ENCODE peak calls at places on chromosomes 11 and 22, in four cellular contexts. L is adipocyte, E is colonic mucosa, D is K562. J is an unnamed sample.

GRCh38 chr11:113263458-113264095 is 50.8 kb upstream of the TTC12 start:
- DNase-seq in L (no peak), E (no peak), D (no peak), J (no peak)

GRCh38 chr11:58395581-58395980 is 11.1 kb downstream of the OR5B3 start:
- DNase-seq in L (peak), E (no peak), D (no peak), J (no peak)

GRCh38 chr22:23675502-23676415 is 15.1 kb upstream of the RGL4 start:
- DNase-seq in L (no peak), E (peak), D (no peak), J (no peak)

GRCh38 chr11:38446336-38446735 is 1848.3 kb upstream of the RAG2 start:
- DNase-seq in L (no peak), E (no peak), D (no peak), J (no peak)

GRCh38 chr11:15889972-15890371 is 466.4 kb downstream of the SOX6 start:
- DNase-seq in L (peak), E (no peak), D (no peak), J (no peak)

GRCh38 chr11:120657306-120658070 is 145.9 kb downstream of the GRIK4 start:
- DNase-seq in L (no peak), E (no peak), D (no peak), J (no peak)

GRCh38 chr11:126163074-126163700 is 48.3 kb downstream of the RPUSD4 start:
- DNase-seq in L (peak), E (no peak), D (no peak), J (peak)

GRCh38 chr11:124732230-124732629 is 7.5 kb upstream of the NRGN start:
- DNase-seq in L (no peak), E (no peak), D (no peak), J (no peak)

GRCh38 chr11:2294340-2295290 is 7.1 kb downstream of the C11orf21 start:
- DNase-seq in L (no peak), E (no peak), D (no peak), J (no peak)

GRCh38 chr11:69430566-69430965 is 50.9 kb upstream of the LINC01488 start:
- DNase-seq in L (peak), E (no peak), D (no peak), J (no peak)

GRCh38 chr11:91265946-91266345 is 958.7 kb upstream of the FAT3 start:
- DNase-seq in L (no peak), E (no peak), D (no peak), J (no peak)

GRCh38 chr11:19060629-19061028 is at the start of gene MRGPRX2:
- DNase-seq in L (no peak), E (no peak), D (no peak), J (no peak)

GRCh38 chr11:130728185-130729160 is 187.8 kb downstream of the SNX19 start:
- DNase-seq in L (no peak), E (no peak), D (no peak), J (no peak)

GRCh38 chr11:126049159-126049558 is 13.5 kb downstream of the CDON start:
- DNase-seq in L (no peak), E (no peak), D (no peak), J (no peak)

GRCh38 chr11:111299111-111300026 is 1.0 kb downstream of the POU2AF3 start:
- DNase-seq in L (peak), E (peak), D (no peak), J (no peak)

GRCh38 chr11:36016263-36016662 is 72.4 kb downstream of the LDLRAD3 start:
- DNase-seq in L (peak), E (no peak), D (no peak), J (no peak)

GRCh38 chr11:8709002-8709672 is 26.5 kb downstream of the RPL27A start:
- DNase-seq in L (peak), E (peak), D (no peak), J (no peak)

GRCh38 chr11:102733232-102733875 is 8.6 kb upstream of the MMP8 start:
- DNase-seq in L (peak), E (peak), D (peak), J (peak)

GRCh38 chr22:27128461-27129080 is 471.2 kb downstream of the MIAT start:
- DNase-seq in L (no peak), E (no peak), D (no peak), J (no peak)

GRCh38 chr11:66336234-66337102 is at the start of gene RIN1:
- DNase-seq in L (peak), E (peak), D (peak), J (peak)

GRCh38 chr11:68373810-68374501 is 61.6 kb downstream of the LRP5 start:
- DNase-seq in L (peak), E (peak), D (no peak), J (no peak)

GRCh38 chr11:68374531-68374930 is 62.1 kb downstream of the LRP5 start:
- DNase-seq in L (peak), E (no peak), D (no peak), J (no peak)

GRCh38 chr11:68379216-68379615 is 66.8 kb downstream of the LRP5 start:
- DNase-seq in L (no peak), E (no peak), D (no peak), J (no peak)

GRCh38 chr11:68375337-68375736 is 62.9 kb downstream of the LRP5 start:
- DNase-seq in L (no peak), E (no peak), D (no peak), J (no peak)

DNA sequence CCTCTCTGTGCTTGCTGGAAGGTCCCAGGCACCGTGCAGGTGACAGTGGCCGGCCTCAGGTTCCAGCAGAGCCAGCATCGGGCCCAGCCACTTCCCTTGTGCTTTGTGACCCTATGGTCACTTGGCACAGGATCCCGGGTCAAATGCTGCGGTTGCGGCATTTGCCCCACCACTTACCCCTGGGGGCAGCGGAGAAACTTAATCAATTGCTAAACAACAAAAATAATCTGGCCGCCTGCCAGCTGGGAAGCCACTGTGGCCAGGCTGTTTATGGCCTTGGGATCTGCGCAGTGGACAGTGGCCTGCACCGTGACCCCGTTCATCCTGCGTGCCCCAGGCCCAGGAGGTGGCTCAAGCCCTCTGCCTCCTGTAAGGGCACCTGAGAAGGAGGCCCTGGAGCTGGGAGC is 65.0 kb downstream of the LRP5 start:
- DNase-seq in L (no peak), E (no peak), D (no peak), J (no peak)
- H3K9ac ChIP-seq in L (peak), E (no peak), D (peak), J (no peak)

GRCh38 chr11:70846781-70847400 is 405.5 kb downstream of the SHANK2 start:
- DNase-seq in L (no peak), E (no peak), D (no peak), J (no peak)
- H3K9ac ChIP-seq in L (no peak), E (no peak), D (no peak), J (no peak)

GRCh38 chr11:86193297-86194095 is 51.1 kb upstream of the EED start:
- DNase-seq in L (peak), E (peak), D (peak), J (peak)
- H3K9ac ChIP-seq in L (peak), E (no peak), D (no peak), J (peak)

DNA sequence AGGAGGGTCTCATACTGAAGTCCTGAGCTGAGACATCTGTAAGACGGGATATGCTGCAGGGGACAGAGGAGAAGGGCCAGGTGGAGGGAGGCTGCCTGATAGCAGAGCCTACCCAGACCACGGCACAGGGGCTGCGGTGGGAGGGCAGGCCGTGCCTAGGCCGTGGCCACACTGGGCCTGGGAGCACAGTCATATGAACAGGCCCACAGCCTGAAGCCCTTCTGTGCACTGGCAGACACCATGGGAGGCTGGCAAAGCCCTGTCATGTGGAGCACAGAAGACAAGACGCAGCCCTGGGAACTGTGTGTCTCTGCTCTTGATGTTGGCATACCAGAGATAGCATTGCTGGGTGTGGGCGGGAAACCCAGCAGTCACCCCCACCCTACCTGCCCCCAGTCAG is 3.3 kb downstream of the SPATA19 start:
- DNase-seq in L (no peak), E (no peak), D (no peak), J (no peak)
- H3K9ac ChIP-seq in L (no peak), E (no peak), D (no peak), J (no peak)

GRCh38 chr22:37199103-37199838 is 11.2 kb upstream of the C1QTNF6 start:
- DNase-seq in L (peak), E (peak), D (peak), J (peak)

GRCh38 chr22:37201066-37201820 is 11.0 kb downstream of the SSTR3 start:
- DNase-seq in L (no peak), E (no peak), D (no peak), J (no peak)

GRCh38 chr22:37197451-37198289 is 9.6 kb upstream of the C1QTNF6 start:
- DNase-seq in L (peak), E (peak), D (no peak), J (no peak)

GRCh38 chr22:37198290-37199102 is 10.4 kb upstream of the C1QTNF6 start:
- DNase-seq in L (peak), E (peak), D (peak), J (peak)

GRCh38 chr22:37199839-37200161 is 11.8 kb upstream of the C1QTNF6 start:
- DNase-seq in L (no peak), E (peak), D (peak), J (peak)
- H3K9ac ChIP-seq in L (peak), E (peak), D (peak), J (peak)

DNA sequence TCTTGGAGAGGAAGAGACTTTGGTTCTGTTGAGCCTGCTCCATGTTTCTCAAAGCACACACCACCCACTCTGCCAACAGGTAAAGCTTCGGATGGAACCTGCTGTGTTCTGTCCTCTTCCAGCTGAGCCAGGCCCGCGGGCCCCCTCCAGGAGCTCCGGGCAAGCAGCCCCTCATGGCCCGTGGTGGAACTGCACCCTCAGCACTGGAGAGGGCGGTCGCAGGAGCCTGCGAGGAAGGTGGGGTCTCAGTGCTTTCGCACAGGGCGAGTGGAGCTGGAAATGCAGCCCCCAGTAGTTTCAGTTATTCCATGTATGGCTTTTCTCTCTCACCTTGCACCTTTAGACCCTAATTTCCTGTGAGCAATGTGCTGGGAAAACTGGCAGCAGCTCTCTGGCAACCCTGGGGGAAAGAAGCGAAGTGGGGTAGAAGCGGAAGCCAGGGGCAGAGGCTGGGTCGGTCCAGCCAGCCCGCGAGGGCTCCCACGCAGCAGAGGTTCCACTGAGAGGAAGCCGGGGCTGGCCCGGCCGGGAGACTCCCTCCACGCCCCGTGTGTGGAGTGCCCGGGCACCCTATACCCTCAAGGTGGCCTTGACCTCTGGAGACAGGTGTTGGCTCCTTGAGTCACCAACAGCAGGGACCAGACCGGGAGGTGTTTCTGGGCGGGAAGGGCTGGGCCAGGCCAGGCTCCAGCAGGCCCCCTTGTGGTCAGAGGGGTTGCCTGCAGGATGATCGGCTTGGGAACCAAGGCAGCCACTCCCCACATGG is 119.9 kb upstream of the TMEM45B start:
- DNase-seq in L (peak), E (peak), D (peak), J (peak)
- H3K9ac ChIP-seq in L (no peak), E (no peak), D (peak), J (no peak)

GRCh38 chr11:61766353-61766841 is 14.0 kb downstream of the MYRF start:
- DNase-seq in L (no peak), E (no peak), D (no peak), J (no peak)
- H3K9ac ChIP-seq in L (no peak), E (no peak), D (peak), J (no peak)

GRCh38 chr11:45162064-45162375 is 15.6 kb downstream of the PRDM11 start:
- DNase-seq in L (no peak), E (no peak), D (no peak), J (no peak)
- H3K9ac ChIP-seq in L (no peak), E (no peak), D (no peak), J (no peak)

GRCh38 chr11:67410984-67411784 is 4.3 kb upstream of the CARNS1 start:
- DNase-seq in L (no peak), E (no peak), D (no peak), J (no peak)

GRCh38 chr11:67412495-67413179 is 2.8 kb upstream of the CARNS1 start:
- DNase-seq in L (no peak), E (no peak), D (no peak), J (no peak)

GRCh38 chr11:67415501-67416304 is at the start of gene CARNS1:
- DNase-seq in L (peak), E (no peak), D (no peak), J (no peak)

GRCh38 chr11:67411785-67412152 is 3.7 kb upstream of the CARNS1 start:
- DNase-seq in L (no peak), E (no peak), D (no peak), J (peak)

GRCh38 chr11:67413266-67413797 is 2.1 kb upstream of the CARNS1 start:
- DNase-seq in L (no peak), E (no peak), D (no peak), J (no peak)
- H3K9ac ChIP-seq in L (no peak), E (no peak), D (peak), J (no peak)

GRCh38 chr11:46278387-46279173 is 1.1 kb downstream of the CREB3L1 start:
- DNase-seq in L (peak), E (peak), D (peak), J (no peak)
- H3K9ac ChIP-seq in L (peak), E (peak), D (peak), J (no peak)

J was measured in Karpas-422.